ENCODE peak calls at places on chromosomes 7 and 10, in nine cellular contexts. A is HL-60, I is prostate gland, V is endothelial cell of umbilical vein, T is transverse colon, Q is esophagus muscularis mucosa, L is HCT116, H is Panc1, W is HepG2. C is an unnamed sample.
A peak's percentile ranks its signal among the peaks of the same experiment; 100 is the strongest.

GRCh38 chr10:113415246-113415645 is 137.6 kb upstream of the HABP2 start:
- DNase-seq in A (no peak), I (no peak), V (no peak), T (no peak), Q (no peak), L (no peak), H (no peak), W (no peak), C (no peak)

GRCh38 chr7:44257213-44257612 is 56.4 kb downstream of the YKT6 start:
- DNase-seq in A (no peak), I (no peak), V (no peak), T (no peak), Q (no peak), L (no peak), H (no peak), W (no peak), C (no peak)

GRCh38 chr7:105656922-105657521 is 75.7 kb upstream of the EFCAB10 start:
- DNase-seq in A (peak; percentile 72), I (no peak), V (peak; percentile 18), T (peak; percentile 51), Q (no peak), L (peak; percentile 19), H (no peak), W (no peak), C (no peak)

GRCh38 chr7:33790746-33791145 is 114.6 kb upstream of the BMPER start:
- DNase-seq in A (no peak), I (no peak), V (no peak), T (no peak), Q (no peak), L (no peak), H (no peak), W (no peak), C (no peak)

GRCh38 chr10:97463363-97464132 is 17.6 kb downstream of the ZDHHC16 start:
- DNase-seq in A (peak; percentile 35), I (peak; percentile 55), V (peak; percentile 68), T (peak; percentile 39), Q (no peak), L (peak; percentile 40), H (peak; percentile 51), W (peak; percentile 87), C (no peak)

GRCh38 chr10:4315529-4315928 is 510.5 kb upstream of the AKR1E2 start:
- DNase-seq in A (no peak), I (no peak), V (peak; percentile 78), T (no peak), Q (no peak), L (no peak), H (peak; percentile 27), W (no peak), C (no peak)

GRCh38 chr10:80132299-80133139 is at the start of gene PLAC9:
- DNase-seq in A (no peak), I (no peak), V (no peak), T (no peak), Q (no peak), L (no peak), H (no peak), W (no peak), C (no peak)

GRCh38 chr7:157059534-157059933 is 49.1 kb upstream of the MNX1 start:
- DNase-seq in A (no peak), I (no peak), V (no peak), T (no peak), Q (no peak), L (no peak), H (no peak), W (no peak), C (no peak)

GRCh38 chr10:122326806-122327205 is 47.7 kb upstream of the PLEKHA1 start:
- DNase-seq in A (no peak), I (no peak), V (no peak), T (no peak), Q (no peak), L (no peak), H (no peak), W (no peak), C (no peak)

GRCh38 chr10:126373982-126374381 is 14.3 kb downstream of the ADAM12 start:
- DNase-seq in A (no peak), I (no peak), V (no peak), T (no peak), Q (no peak), L (no peak), H (no peak), W (no peak), C (no peak)

GRCh38 chr10:2784766-2785165 is 282.6 kb upstream of the PFKP start:
- DNase-seq in A (no peak), I (no peak), V (no peak), T (no peak), Q (no peak), L (no peak), H (no peak), W (no peak), C (no peak)

GRCh38 chr10:2791774-2792443 is 275.4 kb upstream of the PFKP start:
- DNase-seq in A (no peak), I (no peak), V (no peak), T (no peak), Q (no peak), L (no peak), H (no peak), W (no peak), C (no peak)

DNA sequence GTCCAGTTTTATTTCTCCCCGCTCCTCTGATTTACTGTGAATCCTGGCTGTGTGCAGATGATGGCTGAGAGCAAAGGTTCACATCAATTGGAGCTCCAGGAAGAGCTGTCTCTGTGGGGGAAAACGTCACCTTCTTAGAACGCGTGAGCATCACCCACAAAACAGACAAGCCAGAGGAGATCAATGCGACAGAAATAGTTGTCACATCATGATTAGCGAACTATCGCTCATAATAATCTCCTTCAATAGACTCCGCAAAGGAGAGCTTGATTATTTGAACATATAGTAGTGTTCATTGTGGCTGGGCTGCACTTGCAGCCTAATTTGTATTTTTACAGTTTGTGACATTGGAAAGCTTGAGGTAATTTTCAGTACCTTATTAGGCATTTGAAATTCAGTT is 276.9 kb upstream of the PFKP start:
- DNase-seq in A (no peak), I (no peak), V (no peak), T (no peak), Q (no peak), L (no peak), H (no peak), W (no peak), C (no peak)
- TF ChIP-seq POLR2AphosphoS5 in A (no peak), I (no peak), V (no peak), T (no peak), Q (no peak), L (no peak), H (no peak), W (no peak), C (no peak)

DNA sequence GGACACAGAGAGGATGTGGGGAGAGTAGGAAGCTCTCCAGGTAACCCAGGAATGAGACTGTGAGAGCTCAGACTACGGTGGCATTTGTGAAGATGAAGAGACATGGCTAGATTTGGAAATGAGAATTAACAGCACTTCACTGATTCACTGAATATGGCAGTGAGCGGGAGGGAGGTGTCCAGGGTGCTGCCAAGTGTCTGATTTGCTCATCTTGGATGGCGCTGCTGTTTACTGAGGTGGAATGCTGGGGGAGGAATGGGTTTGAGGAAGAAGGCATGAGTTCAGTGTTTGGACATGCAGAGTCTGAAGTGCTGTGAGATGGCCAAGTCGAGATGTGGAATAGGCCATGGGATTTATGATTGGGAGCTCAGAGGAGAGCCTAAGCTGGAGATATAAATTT is 437.1 kb upstream of the NPVF start:
- DNase-seq in A (no peak), I (peak; percentile 71), V (no peak), T (peak; percentile 25), Q (no peak), L (no peak), H (no peak), W (no peak), C (no peak)
- TF ChIP-seq POLR2AphosphoS5 in A (no peak), I (peak; percentile 76), V (no peak), T (peak; percentile 70), Q (peak; percentile 71), L (no peak), H (no peak), W (no peak), C (peak; percentile 12)

GRCh38 chr7:78326870-78327269 is 528.3 kb downstream of the PHTF2 start:
- DNase-seq in A (no peak), I (no peak), V (no peak), T (no peak), Q (no peak), L (no peak), H (no peak), W (no peak), C (no peak)
- TF ChIP-seq POLR2AphosphoS5 in A (no peak), I (no peak), V (no peak), T (no peak), Q (no peak), L (no peak), H (no peak), W (no peak), C (no peak)

GRCh38 chr7:134916428-134916883 is 69.9 kb upstream of the AGBL3 start:
- DNase-seq in A (no peak), I (no peak), V (no peak), T (no peak), Q (peak; percentile 10), L (no peak), H (no peak), W (no peak), C (no peak)

GRCh38 chr7:134922730-134923704 is 63.3 kb upstream of the AGBL3 start:
- DNase-seq in A (no peak), I (no peak), V (no peak), T (no peak), Q (no peak), L (no peak), H (no peak), W (no peak), C (no peak)

GRCh38 chr7:134920026-134920758 is 66.1 kb upstream of the AGBL3 start:
- DNase-seq in A (no peak), I (no peak), V (no peak), T (no peak), Q (peak; percentile 42), L (no peak), H (no peak), W (no peak), C (no peak)

DNA sequence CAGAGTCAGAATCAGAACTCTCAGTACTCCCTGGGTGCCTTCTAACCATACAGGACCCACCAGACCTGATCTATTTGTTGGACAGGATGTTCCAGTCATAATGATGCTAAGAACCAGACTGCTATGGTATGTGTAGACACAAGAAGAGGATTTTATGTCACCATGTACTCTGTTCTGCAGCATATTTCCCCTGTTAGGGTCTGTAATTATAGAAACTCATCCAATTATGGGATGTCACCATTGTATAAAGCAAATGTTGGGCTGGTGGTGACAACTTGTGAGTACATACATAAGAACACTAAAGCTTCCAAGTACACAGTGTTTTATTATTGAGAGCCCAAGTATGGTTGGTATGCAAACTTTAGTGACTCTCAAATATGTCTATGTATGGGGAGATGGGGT is 67.1 kb upstream of the AGBL3 start:
- DNase-seq in A (no peak), I (no peak), V (no peak), T (no peak), Q (peak; percentile 19), L (no peak), H (no peak), W (no peak), C (no peak)
- TF ChIP-seq POLR2AphosphoS5 in A (no peak), I (no peak), V (no peak), T (peak; percentile 9), Q (peak; percentile 46), L (no peak), H (no peak), W (no peak), C (no peak)

GRCh38 chr7:150432915-150433892 is 17.2 kb upstream of the GIMAP8 start:
- DNase-seq in A (no peak), I (no peak), V (no peak), T (peak; percentile 25), Q (no peak), L (no peak), H (no peak), W (no peak), C (no peak)
- TF ChIP-seq POLR2AphosphoS5 in A (no peak), I (no peak), V (no peak), T (no peak), Q (no peak), L (no peak), H (no peak), W (no peak), C (no peak)

GRCh38 chr7:138821912-138822311 is 23.9 kb upstream of the ATP6V0A4 start:
- DNase-seq in A (no peak), I (no peak), V (no peak), T (no peak), Q (no peak), L (no peak), H (no peak), W (no peak), C (no peak)
- TF ChIP-seq POLR2AphosphoS5 in A (no peak), I (no peak), V (no peak), T (no peak), Q (no peak), L (no peak), H (no peak), W (no peak), C (no peak)